ENCODE peak calls at places on chromosome 15, in seven cellular contexts. B is GM12891, U is SK-N-SH, X is GM12878, P is GM12892, F is H1, K is K562. W is an unnamed sample.

GRCh38 chr15:59153466-59153865 is 48.5 kb downstream of the CCNB2 start:
- DNase-seq in B (no peak), U (no peak), X (no peak), P (no peak), F (no peak), K (no peak), W (no peak)

GRCh38 chr15:22918596-22919140 is 61.5 kb downstream of the CYFIP1 start:
- DNase-seq in B (no peak), U (no peak), X (no peak), P (no peak), F (no peak), K (no peak), W (no peak)

GRCh38 chr15:59657635-59658125 is 365 bp upstream of the GTF2A2 start:
- DNase-seq in B (no peak), U (no peak), X (no peak), P (no peak), F (peak; percentile 48), K (no peak), W (no peak)

GRCh38 chr15:80121546-80121945 is 31.3 kb upstream of the FAH start:
- DNase-seq in B (no peak), U (peak; percentile 9), X (no peak), P (no peak), F (no peak), K (no peak), W (no peak)

GRCh38 chr15:92079047-92079446 is 225.5 kb downstream of the SLCO3A1 start:
- DNase-seq in B (no peak), U (peak; percentile 37), X (no peak), P (no peak), F (peak; percentile 62), K (peak; percentile 57), W (peak; percentile 15)

GRCh38 chr15:52021128-52021671 is 2.2 kb downstream of the MAPK6 start:
- DNase-seq in B (no peak), U (peak; percentile 33), X (no peak), P (no peak), F (no peak), K (peak; percentile 62), W (peak; percentile 74)

GRCh38 chr15:45454825-45455224 is 67.7 kb downstream of the SLC30A4 start:
- DNase-seq in B (peak; percentile 60), U (no peak), X (peak; percentile 45), P (peak; percentile 61), F (no peak), K (no peak), W (no peak)

GRCh38 chr15:74815121-74815933 is 2.7 kb downstream of the LMAN1L start:
- DNase-seq in B (no peak), U (peak; percentile 53), X (no peak), P (no peak), F (no peak), K (no peak), W (no peak)

GRCh38 chr15:99440551-99441426 is 125.0 kb upstream of the MEF2A start:
- DNase-seq in B (no peak), U (peak; percentile 44), X (no peak), P (no peak), F (no peak), K (no peak), W (no peak)

GRCh38 chr15:95017950-95018349 is 786.6 kb downstream of the MCTP2 start:
- DNase-seq in B (no peak), U (peak; percentile 1), X (no peak), P (no peak), F (no peak), K (no peak), W (no peak)

GRCh38 chr15:98888839-98889479 is 118.6 kb downstream of the PGPEP1L start:
- DNase-seq in B (no peak), U (no peak), X (no peak), P (no peak), F (no peak), K (no peak), W (no peak)

GRCh38 chr15:28915041-28915810 is 29.5 kb downstream of the APBA2 start:
- DNase-seq in B (no peak), U (no peak), X (no peak), P (no peak), F (no peak), K (no peak), W (no peak)

GRCh38 chr15:76293361-76293760 is 17.9 kb downstream of the ETFA start:
- DNase-seq in B (no peak), U (no peak), X (no peak), P (no peak), F (no peak), K (no peak), W (no peak)

GRCh38 chr15:59174846-59175831 is 31.5 kb upstream of the LDHAL6B start:
- DNase-seq in B (peak; percentile 23), U (peak; percentile 64), X (no peak), P (peak; percentile 27), F (peak; percentile 63), K (peak; percentile 51), W (peak; percentile 47)

GRCh38 chr15:63991706-63992105 is 54.6 kb downstream of the DAPK2 start:
- DNase-seq in B (no peak), U (no peak), X (no peak), P (no peak), F (no peak), K (no peak), W (no peak)

GRCh38 chr15:67907175-67907723 is 67.4 kb upstream of the RNU6-1 start:
- DNase-seq in B (no peak), U (no peak), X (no peak), P (no peak), F (no peak), K (no peak), W (no peak)

GRCh38 chr15:92399271-92399670 is 5.6 kb downstream of the ST8SIA2 start:
- DNase-seq in B (no peak), U (no peak), X (no peak), P (no peak), F (no peak), K (no peak), W (no peak)

GRCh38 chr15:90685688-90686434 is 31.3 kb upstream of the BLM start:
- DNase-seq in B (no peak), U (no peak), X (no peak), P (no peak), F (no peak), K (no peak), W (no peak)

GRCh38 chr15:69193948-69194827 is 33.8 kb downstream of the GLCE start:
- DNase-seq in B (no peak), U (no peak), X (no peak), P (no peak), F (no peak), K (no peak), W (no peak)

DNA sequence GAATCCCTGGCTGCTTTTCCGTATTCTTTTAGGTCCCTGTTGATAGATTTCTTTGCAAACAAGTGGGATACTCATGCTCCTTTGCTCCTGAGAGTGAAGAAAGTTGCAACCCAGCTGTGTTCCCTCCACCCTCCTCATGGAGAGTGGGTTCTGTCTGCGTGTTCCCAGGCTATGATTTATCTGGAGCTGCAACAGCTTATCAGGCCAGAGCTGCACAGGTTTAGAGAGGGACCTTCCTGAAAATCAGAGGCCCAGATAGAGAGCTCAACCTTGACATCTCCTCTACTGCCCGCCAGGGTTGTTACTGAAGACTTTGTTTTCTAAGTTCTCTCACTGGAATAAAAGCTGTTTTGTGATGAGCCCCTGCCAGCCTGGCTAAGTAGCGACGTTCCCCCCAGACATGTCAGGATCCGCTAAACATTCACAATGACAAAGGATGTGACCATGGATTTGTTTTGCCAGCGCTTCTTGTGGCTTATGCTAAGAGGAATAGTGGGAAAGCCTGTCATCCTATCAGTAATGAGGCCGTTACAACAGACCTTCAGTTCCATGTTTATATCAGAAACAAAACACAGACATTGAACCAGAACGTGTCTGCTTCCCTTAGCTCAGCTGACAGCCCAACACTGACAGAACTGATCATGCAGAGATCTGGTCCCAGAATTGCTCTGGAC is 58.5 kb upstream of the MYZAP start:
- DNase-seq in B (no peak), U (no peak), X (no peak), P (no peak), F (no peak), K (no peak), W (no peak)
- TF ChIP-seq TAF1 in B (no peak), U (no peak), X (no peak), P (no peak), F (no peak), K (no peak), W (no peak)

GRCh38 chr15:47678047-47678446 is 39.3 kb upstream of the SEMA6D start:
- DNase-seq in B (no peak), U (peak; percentile 48), X (no peak), P (no peak), F (no peak), K (no peak), W (no peak)

GRCh38 chr15:47675735-47676134 is 41.6 kb upstream of the SEMA6D start:
- DNase-seq in B (no peak), U (no peak), X (no peak), P (no peak), F (no peak), K (no peak), W (no peak)

GRCh38 chr15:47670365-47670764 is 46.9 kb upstream of the SEMA6D start:
- DNase-seq in B (no peak), U (no peak), X (no peak), P (no peak), F (no peak), K (no peak), W (no peak)

GRCh38 chr15:47674576-47675232 is 42.6 kb upstream of the SEMA6D start:
- DNase-seq in B (no peak), U (no peak), X (no peak), P (no peak), F (no peak), K (no peak), W (no peak)

DNA sequence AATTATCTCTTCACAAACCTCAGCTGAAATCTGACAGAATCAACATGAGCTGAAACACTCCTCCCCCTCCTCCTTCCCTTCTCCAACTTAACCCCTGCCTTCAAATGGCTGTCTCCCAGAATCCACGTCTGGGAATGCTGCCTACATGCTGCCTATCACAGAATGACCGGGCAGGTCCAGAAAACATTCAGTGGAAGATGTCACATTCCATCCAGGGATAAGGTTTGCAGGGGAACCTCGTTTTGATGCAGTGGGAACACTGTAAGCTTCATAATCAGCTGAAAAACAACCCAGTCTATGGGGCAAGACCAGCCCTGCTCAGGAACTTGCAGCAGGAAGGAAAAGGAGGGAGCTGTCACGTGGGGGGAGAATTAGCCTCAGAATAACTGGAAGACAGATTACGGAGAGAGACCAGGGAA is 44.0 kb upstream of the SEMA6D start:
- DNase-seq in B (no peak), U (peak; percentile 31), X (no peak), P (no peak), F (no peak), K (no peak), W (no peak)
- TF ChIP-seq TAF1 in B (no peak), U (no peak), X (no peak), P (no peak), F (no peak), K (no peak), W (no peak)

DNA sequence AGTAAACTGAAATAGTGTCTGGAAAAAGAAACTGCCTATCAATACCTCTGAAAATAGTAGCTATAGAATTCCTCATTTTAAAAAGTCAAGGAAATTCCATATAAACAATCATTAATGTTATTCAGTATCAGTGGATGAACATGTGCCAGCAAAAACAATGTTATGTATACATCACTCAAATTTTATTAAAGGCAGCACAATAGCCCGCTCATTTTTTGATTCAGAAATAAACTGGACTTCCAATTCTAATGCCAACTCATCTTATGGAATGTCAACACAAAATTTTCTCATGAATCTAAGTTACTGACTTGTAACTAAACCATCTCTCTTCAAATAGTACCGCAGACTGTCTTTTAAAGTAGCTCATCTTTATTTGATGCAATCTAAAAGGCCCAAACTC is 19.0 kb downstream of the THBS1 start:
- DNase-seq in B (no peak), U (no peak), X (no peak), P (no peak), F (no peak), K (no peak), W (no peak)
- TF ChIP-seq TAF1 in B (no peak), U (no peak), X (no peak), P (no peak), F (no peak), K (no peak), W (no peak)

GRCh38 chr15:40806672-40807027 is 239 bp upstream of the ZFYVE19 start:
- DNase-seq in B (no peak), U (peak; percentile 30), X (no peak), P (no peak), F (no peak), K (no peak), W (no peak)
- TF ChIP-seq TAF1 in B (no peak), U (peak; percentile 0), X (no peak), P (no peak), F (no peak), K (no peak), W (no peak)